ENCODE peak calls at places on chromosomes 7 and 10, in four cellular contexts. One of them, this sample, is unnamed.

GRCh38 chr7:141631525-141631924 is 70.4 kb downstream of the DENND11 start:
- DNase-seq in right lobe of liver: no peak
- DNase-seq in B cell: no peak
- DNase-seq in BE2C: no peak
- DNase-seq in this sample: no peak

GRCh38 chr10:22911889-22912762 is 15.7 kb upstream of the ARMC3 start:
- DNase-seq in B cell: no peak
- DNase-seq in BE2C: peak; percentile 77
- DNase-seq in right lobe of liver: no peak
- DNase-seq in this sample: no peak

GRCh38 chr7:150406565-150407421 is 27.7 kb downstream of the ZNF775 start:
- DNase-seq in B cell: peak; percentile 80
- DNase-seq in BE2C: no peak
- DNase-seq in right lobe of liver: peak; percentile 49
- DNase-seq in this sample: peak; percentile 62

GRCh38 chr10:76399216-76399615 is 967.8 kb downstream of the LRMDA start:
- DNase-seq in BE2C: no peak
- DNase-seq in B cell: no peak
- DNase-seq in right lobe of liver: no peak
- DNase-seq in this sample: no peak

GRCh38 chr7:116805100-116805544 is 57.3 kb upstream of the CAPZA2 start:
- DNase-seq in BE2C: peak; percentile 38
- DNase-seq in right lobe of liver: peak; percentile 58
- DNase-seq in B cell: no peak
- DNase-seq in this sample: no peak

GRCh38 chr7:70241776-70242175 is 643.5 kb downstream of the AUTS2 start:
- DNase-seq in BE2C: no peak
- DNase-seq in right lobe of liver: no peak
- DNase-seq in B cell: no peak
- DNase-seq in this sample: no peak

GRCh38 chr10:59387951-59388431 is 25.6 kb upstream of the FAM13C start:
- DNase-seq in BE2C: no peak
- DNase-seq in right lobe of liver: no peak
- DNase-seq in B cell: no peak
- DNase-seq in this sample: no peak

GRCh38 chr10:125407557-125407956 is 247.2 kb upstream of the CTBP2 start:
- DNase-seq in B cell: no peak
- DNase-seq in right lobe of liver: no peak
- DNase-seq in BE2C: no peak
- DNase-seq in this sample: no peak

GRCh38 chr7:155267436-155267835 is 30.2 kb upstream of the INSIG1 start:
- DNase-seq in B cell: no peak
- DNase-seq in right lobe of liver: no peak
- DNase-seq in BE2C: no peak
- DNase-seq in this sample: no peak

GRCh38 chr10:91564508-91564907 is 68.4 kb downstream of the PPP1R3C start:
- DNase-seq in BE2C: no peak
- DNase-seq in right lobe of liver: no peak
- DNase-seq in B cell: no peak
- DNase-seq in this sample: no peak

GRCh38 chr7:41421056-41421455 is 281.8 kb downstream of the INHBA start:
- DNase-seq in B cell: no peak
- DNase-seq in BE2C: no peak
- DNase-seq in right lobe of liver: no peak
- DNase-seq in this sample: no peak

GRCh38 chr10:59830601-59831259 is 75.6 kb downstream of the CCDC6 start:
- DNase-seq in right lobe of liver: peak; percentile 51
- DNase-seq in BE2C: peak; percentile 67
- DNase-seq in B cell: peak; percentile 10
- DNase-seq in this sample: no peak

GRCh38 chr10:89337493-89337892 is 9.7 kb downstream of the IFIT3 start:
- DNase-seq in BE2C: no peak
- DNase-seq in B cell: no peak
- DNase-seq in right lobe of liver: no peak
- DNase-seq in this sample: no peak

GRCh38 chr7:82805527-82805960 is 357.1 kb downstream of the PCLO start:
- DNase-seq in BE2C: peak; percentile 21
- DNase-seq in right lobe of liver: no peak
- DNase-seq in B cell: no peak
- DNase-seq in this sample: no peak

GRCh38 chr10:114507449-114507848 is 103.1 kb upstream of the AFAP1L2 start:
- DNase-seq in B cell: no peak
- DNase-seq in BE2C: peak; percentile 29
- DNase-seq in right lobe of liver: peak; percentile 79
- DNase-seq in this sample: peak; percentile 93

GRCh38 chr10:67668448-67668847 is 27.5 kb downstream of the CTNNA3 start:
- DNase-seq in B cell: no peak
- DNase-seq in right lobe of liver: no peak
- DNase-seq in BE2C: no peak
- DNase-seq in this sample: no peak

GRCh38 chr10:15370741-15371701 is at the start of gene FAM171A1:
- DNase-seq in B cell: peak; percentile 83
- DNase-seq in right lobe of liver: peak; percentile 68
- DNase-seq in BE2C: peak; percentile 69
- DNase-seq in this sample: no peak

GRCh38 chr10:91555455-91555854 is 77.4 kb downstream of the PPP1R3C start:
- DNase-seq in right lobe of liver: no peak
- DNase-seq in BE2C: no peak
- DNase-seq in B cell: no peak
- DNase-seq in this sample: no peak

GRCh38 chr7:42180806-42181205 is 56.2 kb downstream of the GLI3 start:
- DNase-seq in right lobe of liver: no peak
- DNase-seq in B cell: no peak
- DNase-seq in BE2C: no peak
- DNase-seq in this sample: no peak

GRCh38 chr7:17239683-17240521 is 58.5 kb upstream of the AHR start:
- DNase-seq in B cell: no peak
- DNase-seq in right lobe of liver: no peak
- DNase-seq in BE2C: no peak
- DNase-seq in this sample: no peak

GRCh38 chr10:46312953-46313352 is 26.2 kb downstream of the ANTXRL start:
- DNase-seq in BE2C: no peak
- DNase-seq in right lobe of liver: no peak
- DNase-seq in B cell: no peak
- DNase-seq in this sample: no peak

GRCh38 chr10:92965314-92965713 is 95.3 kb upstream of the CYP26C1 start:
- DNase-seq in B cell: no peak
- DNase-seq in BE2C: no peak
- DNase-seq in right lobe of liver: no peak
- DNase-seq in this sample: no peak

GRCh38 chr10:97869091-97870042 is 19.7 kb downstream of the GOLGA7B start:
- DNase-seq in BE2C: peak; percentile 86
- DNase-seq in right lobe of liver: peak; percentile 86
- DNase-seq in B cell: peak; percentile 60
- DNase-seq in this sample: peak; percentile 71

GRCh38 chr10:132762267-132762666 is 23.7 kb downstream of the NKX6-2 start:
- DNase-seq in B cell: no peak
- DNase-seq in right lobe of liver: no peak
- DNase-seq in BE2C: no peak
- DNase-seq in this sample: no peak

GRCh38 chr10:67015225-67015624 is 89.4 kb downstream of the LRRTM3 start:
- DNase-seq in BE2C: no peak
- DNase-seq in right lobe of liver: no peak
- DNase-seq in B cell: no peak
- DNase-seq in this sample: no peak

GRCh38 chr10:124671486-124672075 is 72.6 kb downstream of the FAM53B start:
- DNase-seq in BE2C: peak; percentile 62
- DNase-seq in B cell: no peak
- DNase-seq in right lobe of liver: no peak
- DNase-seq in this sample: no peak

GRCh38 chr7:74173074-74173473 is 1.1 kb upstream of the EIF4H start:
- DNase-seq in BE2C: peak; percentile 23
- DNase-seq in right lobe of liver: peak; percentile 52
- DNase-seq in B cell: no peak
- DNase-seq in this sample: no peak

GRCh38 chr10:62426086-62426485 is 51.9 kb downstream of the ZNF365 start:
- DNase-seq in right lobe of liver: no peak
- DNase-seq in B cell: no peak
- DNase-seq in BE2C: no peak
- DNase-seq in this sample: no peak

GRCh38 chr10:12419279-12419847 is 70.0 kb downstream of the CAMK1D start:
- DNase-seq in B cell: no peak
- DNase-seq in right lobe of liver: peak; percentile 6
- DNase-seq in BE2C: no peak
- DNase-seq in this sample: peak; percentile 10

GRCh38 chr7:51451751-51452465 is 135.3 kb upstream of the COBL start:
- DNase-seq in right lobe of liver: no peak
- DNase-seq in B cell: no peak
- DNase-seq in BE2C: peak; percentile 34
- DNase-seq in this sample: no peak

GRCh38 chr7:158758563-158759244 is 54.1 kb upstream of the NCAPG2 start:
- DNase-seq in B cell: no peak
- DNase-seq in right lobe of liver: no peak
- DNase-seq in BE2C: no peak
- DNase-seq in this sample: no peak

GRCh38 chr10:23293145-23293724 is 51.4 kb downstream of the C10orf67 start:
- DNase-seq in BE2C: peak; percentile 45
- DNase-seq in B cell: no peak
- DNase-seq in right lobe of liver: no peak
- DNase-seq in this sample: no peak

GRCh38 chr10:112790921-112791320 is 159.1 kb upstream of the TCF7L2 start:
- DNase-seq in BE2C: no peak
- DNase-seq in B cell: no peak
- DNase-seq in right lobe of liver: no peak
- DNase-seq in this sample: no peak

GRCh38 chr10:58565256-58565655 is 52.6 kb downstream of the BICC1 start:
- DNase-seq in BE2C: peak; percentile 58
- DNase-seq in right lobe of liver: no peak
- DNase-seq in B cell: no peak
- DNase-seq in this sample: no peak

GRCh38 chr7:61576-62360 is 130.6 kb upstream of the FAM20C start:
- DNase-seq in B cell: no peak
- DNase-seq in BE2C: no peak
- DNase-seq in right lobe of liver: peak; percentile 44
- DNase-seq in this sample: no peak

GRCh38 chr10:49220679-49221078 is 32.5 kb upstream of the TMEM273 start:
- DNase-seq in BE2C: no peak
- DNase-seq in B cell: no peak
- DNase-seq in right lobe of liver: no peak
- DNase-seq in this sample: no peak

GRCh38 chr10:49220031-49220430 is 31.8 kb upstream of the TMEM273 start:
- DNase-seq in B cell: no peak
- DNase-seq in BE2C: no peak
- DNase-seq in right lobe of liver: no peak
- DNase-seq in this sample: no peak

GRCh38 chr10:49219248-49219647 is 31.1 kb upstream of the TMEM273 start:
- DNase-seq in right lobe of liver: no peak
- DNase-seq in B cell: no peak
- DNase-seq in BE2C: no peak
- DNase-seq in this sample: no peak

GRCh38 chr10:49223205-49223604 is 35.0 kb upstream of the TMEM273 start:
- DNase-seq in right lobe of liver: no peak
- DNase-seq in B cell: no peak
- DNase-seq in BE2C: no peak
- DNase-seq in this sample: no peak

DNA sequence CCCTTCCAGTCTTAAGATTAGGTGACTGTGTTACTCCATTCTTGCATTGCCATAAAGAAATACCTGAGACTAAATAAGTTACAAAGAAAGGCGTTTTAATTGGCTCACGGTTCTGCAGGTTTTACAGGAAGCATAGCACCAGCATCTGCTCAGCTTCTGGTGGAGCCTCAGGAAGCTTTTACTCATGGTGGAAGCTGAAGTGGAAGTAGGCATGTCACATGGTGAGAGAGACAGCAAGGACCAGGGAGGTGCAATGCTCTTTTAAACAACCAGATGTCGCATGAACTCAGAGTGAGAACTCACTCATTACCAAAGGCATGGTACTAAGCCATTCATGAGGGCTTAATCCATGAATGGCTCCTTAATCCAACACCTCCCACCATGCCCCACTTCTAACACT is 34.0 kb upstream of the TMEM273 start:
- DNase-seq in B cell: no peak
- DNase-seq in BE2C: no peak
- DNase-seq in right lobe of liver: no peak
- DNase-seq in this sample: no peak
- TF ChIP-seq CTCF in B cell: no peak
- TF ChIP-seq CTCF in BE2C: peak; percentile 19
- TF ChIP-seq CTCF in right lobe of liver: no peak
- TF ChIP-seq CTCF in this sample: no peak

GRCh38 chr7:20197837-20198236 is 19.3 kb downstream of the MACC1 start:
- DNase-seq in BE2C: peak; percentile 46
- DNase-seq in right lobe of liver: no peak
- DNase-seq in B cell: no peak
- DNase-seq in this sample: no peak
- TF ChIP-seq CTCF in BE2C: peak; percentile 72
- TF ChIP-seq CTCF in right lobe of liver: peak; percentile 54
- TF ChIP-seq CTCF in B cell: no peak
- TF ChIP-seq CTCF in this sample: no peak

DNA sequence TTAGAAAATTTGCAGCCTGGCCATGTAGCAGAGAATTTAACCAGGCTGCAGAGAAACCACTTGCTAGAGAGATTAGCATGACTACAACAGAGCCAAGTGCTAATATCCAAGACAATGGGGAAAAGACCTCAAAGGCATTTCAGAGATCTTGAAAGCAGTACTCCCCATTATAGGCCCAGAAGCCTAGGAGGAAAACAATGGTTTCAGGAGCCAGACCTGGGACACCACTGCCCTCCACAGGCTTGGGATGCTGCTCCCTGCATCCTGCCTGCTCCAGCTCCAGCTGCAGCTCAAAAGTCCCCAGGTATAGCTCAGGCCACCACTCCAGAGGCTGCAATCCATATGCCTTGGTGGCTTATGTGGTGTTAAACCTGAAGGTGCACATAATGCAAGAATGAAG is 101.5 kb upstream of the TMEM72 start:
- DNase-seq in B cell: no peak
- DNase-seq in right lobe of liver: no peak
- DNase-seq in BE2C: no peak
- DNase-seq in this sample: no peak
- TF ChIP-seq CTCF in B cell: no peak
- TF ChIP-seq CTCF in right lobe of liver: no peak
- TF ChIP-seq CTCF in BE2C: no peak
- TF ChIP-seq CTCF in this sample: no peak

DNA sequence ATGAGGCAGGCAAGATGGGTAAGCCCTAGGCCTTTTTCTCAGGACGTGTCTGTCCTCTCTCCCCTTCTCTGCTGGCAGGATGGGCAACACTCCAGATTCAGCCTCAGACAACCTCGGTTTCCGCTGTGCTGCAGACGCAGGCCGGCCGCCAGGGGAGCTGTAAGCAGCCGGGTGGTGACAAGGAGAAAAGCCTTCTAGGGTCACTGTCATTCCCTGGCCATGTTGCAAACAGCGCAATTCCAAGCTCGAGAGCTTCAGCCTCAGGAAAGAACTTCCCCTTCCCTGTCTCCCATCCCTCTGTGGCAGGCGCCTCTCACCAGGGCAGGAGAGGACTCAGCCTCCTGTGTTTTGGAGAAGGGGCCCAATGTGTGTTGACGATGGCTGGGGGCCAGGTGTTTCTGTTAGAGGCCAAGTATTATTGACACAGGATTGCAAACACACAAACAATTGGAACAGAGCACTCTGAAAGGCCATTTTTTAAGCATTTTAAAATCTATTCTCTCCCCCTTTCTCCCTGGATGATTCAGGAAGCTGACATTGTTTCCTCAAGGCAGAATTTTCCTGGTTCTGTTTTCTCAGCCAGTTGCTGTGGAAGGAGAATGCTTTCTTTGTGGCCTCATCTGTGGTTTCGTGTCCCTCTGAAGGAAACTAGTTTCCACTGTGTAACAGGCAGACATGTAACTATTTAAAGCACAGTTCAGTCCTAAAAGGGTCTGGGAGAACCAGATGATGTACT is 13.1 kb downstream of the PHKG1 start:
- DNase-seq in B cell: no peak
- DNase-seq in BE2C: peak; percentile 88
- DNase-seq in right lobe of liver: peak; percentile 91
- DNase-seq in this sample: peak; percentile 57
- TF ChIP-seq CTCF in B cell: no peak
- TF ChIP-seq CTCF in BE2C: peak; percentile 89
- TF ChIP-seq CTCF in right lobe of liver: peak; percentile 67
- TF ChIP-seq CTCF in this sample: peak; percentile 30

This sample was measured in Peyer's patch.